ENCODE peak calls at places on chromosomes 11 and 22, in six cellular contexts. T, Q, R, Y, W and P are unnamed samples.
A peak's percentile ranks its signal among the peaks of the same experiment; 100 is the strongest.

GRCh38 chr11:110763249-110764011 is 51.2 kb upstream of the ARHGAP20 start:
- DNase-seq in T (peak; percentile 27), Q (no peak), R (no peak), Y (peak; percentile 3), W (peak; percentile 29), P (peak; percentile 16)

GRCh38 chr11:83694191-83694905 is 408.2 kb upstream of the CCDC90B start:
- DNase-seq in T (no peak), Q (no peak), R (no peak), Y (peak; percentile 62), W (no peak), P (no peak)

GRCh38 chr22:27122561-27122960 is 465.2 kb downstream of the MIAT start:
- DNase-seq in T (peak; percentile 68), Q (no peak), R (no peak), Y (no peak), W (no peak), P (no peak)

GRCh38 chr22:48740086-48740730 is 1087.5 kb downstream of the BRD1 start:
- DNase-seq in T (no peak), Q (no peak), R (no peak), Y (no peak), W (no peak), P (no peak)

GRCh38 chr11:101444164-101444563 is 139.6 kb downstream of the TRPC6 start:
- DNase-seq in T (no peak), Q (peak; percentile 3), R (no peak), Y (no peak), W (no peak), P (no peak)

GRCh38 chr22:33272180-33272579 is 214.0 kb upstream of the SYN3 start:
- DNase-seq in T (no peak), Q (no peak), R (no peak), Y (no peak), W (peak; percentile 62), P (no peak)

GRCh38 chr11:33669598-33670249 is 30.9 kb downstream of the C11orf91 start:
- DNase-seq in T (no peak), Q (no peak), R (no peak), Y (no peak), W (no peak), P (no peak)

GRCh38 chr11:6626971-6627761 is 7.9 kb upstream of the TPP1 start:
- DNase-seq in T (no peak), Q (no peak), R (no peak), Y (no peak), W (no peak), P (no peak)

GRCh38 chr11:115623021-115623451 is 118.8 kb upstream of the CADM1 start:
- DNase-seq in T (no peak), Q (no peak), R (no peak), Y (peak; percentile 49), W (peak; percentile 11), P (no peak)

GRCh38 chr11:22802861-22803260 is 26.7 kb downstream of the SVIP start:
- DNase-seq in T (no peak), Q (no peak), R (no peak), Y (no peak), W (no peak), P (no peak)